ENCODE peak calls at places on chromosomes 7 and 10, in five cellular contexts. One of them, this sample, is unnamed.

GRCh38 chr10:75707080-75707840 is 275.8 kb downstream of the LRMDA start:
- DNase-seq in pancreas: no peak
- DNase-seq in OCI-M1: no peak
- DNase-seq in tibial artery: no peak
- DNase-seq in heart right ventricle: no peak
- DNase-seq in this sample: no peak

GRCh38 chr7:80974396-80975358 is 55.8 kb upstream of the SEMA3C start:
- DNase-seq in pancreas: no peak
- DNase-seq in OCI-M1: no peak
- DNase-seq in tibial artery: no peak
- DNase-seq in heart right ventricle: peak
- DNase-seq in this sample: no peak

GRCh38 chr7:74587435-74588126 is 69.9 kb upstream of the GTF2I start:
- DNase-seq in pancreas: peak
- DNase-seq in OCI-M1: peak
- DNase-seq in tibial artery: peak
- DNase-seq in heart right ventricle: peak
- DNase-seq in this sample: peak

GRCh38 chr10:75042292-75042974 is 69.0 kb upstream of the SAMD8 start:
- DNase-seq in pancreas: no peak
- DNase-seq in OCI-M1: no peak
- DNase-seq in tibial artery: no peak
- DNase-seq in heart right ventricle: no peak
- DNase-seq in this sample: no peak

GRCh38 chr7:70700055-70700934 is 431.6 kb upstream of the GALNT17 start:
- DNase-seq in pancreas: no peak
- DNase-seq in OCI-M1: no peak
- DNase-seq in tibial artery: no peak
- DNase-seq in heart right ventricle: no peak
- DNase-seq in this sample: no peak

GRCh38 chr10:18406136-18406535 is 245.3 kb downstream of the NSUN6 start:
- DNase-seq in pancreas: no peak
- DNase-seq in OCI-M1: no peak
- DNase-seq in tibial artery: no peak
- DNase-seq in heart right ventricle: no peak
- DNase-seq in this sample: no peak

GRCh38 chr7:165661-166369 is 26.6 kb upstream of the FAM20C start:
- DNase-seq in pancreas: no peak
- DNase-seq in OCI-M1: no peak
- DNase-seq in tibial artery: no peak
- DNase-seq in heart right ventricle: no peak
- DNase-seq in this sample: no peak

GRCh38 chr7:118436663-118437062 is 212.2 kb downstream of the ANKRD7 start:
- DNase-seq in pancreas: no peak
- DNase-seq in OCI-M1: no peak
- DNase-seq in tibial artery: no peak
- DNase-seq in heart right ventricle: no peak
- DNase-seq in this sample: no peak

GRCh38 chr7:157386979-157387800 is 50.4 kb downstream of the DNAJB6 start:
- DNase-seq in pancreas: peak
- DNase-seq in OCI-M1: peak
- DNase-seq in tibial artery: peak
- DNase-seq in heart right ventricle: peak
- DNase-seq in this sample: peak

GRCh38 chr10:93992400-93993030 is 1.2 kb upstream of the PLCE1 start:
- DNase-seq in pancreas: no peak
- DNase-seq in OCI-M1: no peak
- DNase-seq in tibial artery: no peak
- DNase-seq in heart right ventricle: no peak
- DNase-seq in this sample: no peak

GRCh38 chr10:5219262-5219661 is 22.6 kb downstream of the AKR1C4 start:
- DNase-seq in pancreas: no peak
- DNase-seq in OCI-M1: no peak
- DNase-seq in tibial artery: no peak
- DNase-seq in heart right ventricle: no peak
- DNase-seq in this sample: no peak

GRCh38 chr10:52409928-52410327 is 95.8 kb downstream of the DKK1 start:
- DNase-seq in pancreas: no peak
- DNase-seq in OCI-M1: no peak
- DNase-seq in tibial artery: no peak
- DNase-seq in heart right ventricle: no peak
- DNase-seq in this sample: no peak

GRCh38 chr10:75899816-75900357 is 468.5 kb downstream of the LRMDA start:
- DNase-seq in pancreas: no peak
- DNase-seq in OCI-M1: no peak
- DNase-seq in tibial artery: no peak
- DNase-seq in heart right ventricle: no peak
- DNase-seq in this sample: no peak

GRCh38 chr10:89515031-89515841 is 20.2 kb downstream of the SLC16A12 start:
- DNase-seq in pancreas: peak
- DNase-seq in OCI-M1: peak
- DNase-seq in tibial artery: peak
- DNase-seq in heart right ventricle: no peak
- DNase-seq in this sample: no peak

GRCh38 chr10:60963441-60964256 is 19.7 kb upstream of the RHOBTB1 start:
- DNase-seq in pancreas: no peak
- DNase-seq in OCI-M1: no peak
- DNase-seq in tibial artery: no peak
- DNase-seq in heart right ventricle: no peak
- DNase-seq in this sample: no peak

GRCh38 chr7:69654381-69654780 is 56.1 kb downstream of the AUTS2 start:
- DNase-seq in pancreas: peak
- DNase-seq in OCI-M1: peak
- DNase-seq in tibial artery: no peak
- DNase-seq in heart right ventricle: no peak
- DNase-seq in this sample: no peak

GRCh38 chr10:24706479-24707118 is 17.1 kb downstream of the ARHGAP21 start:
- DNase-seq in pancreas: peak
- DNase-seq in OCI-M1: peak
- DNase-seq in tibial artery: peak
- DNase-seq in heart right ventricle: no peak
- DNase-seq in this sample: peak

GRCh38 chr7:12855036-12855435 is 167.6 kb downstream of the ARL4A start:
- DNase-seq in pancreas: no peak
- DNase-seq in OCI-M1: no peak
- DNase-seq in tibial artery: no peak
- DNase-seq in heart right ventricle: no peak
- DNase-seq in this sample: no peak

GRCh38 chr10:6956562-6956961 is 376.5 kb upstream of the PRKCQ start:
- DNase-seq in pancreas: no peak
- DNase-seq in OCI-M1: no peak
- DNase-seq in tibial artery: no peak
- DNase-seq in heart right ventricle: no peak
- DNase-seq in this sample: no peak

This sample was measured in Kasumi-1.